ENCODE peak calls at places on chromosomes 7 and 10, in seven cellular contexts. One of them, this sample, is unnamed.
A peak's percentile ranks its signal among the peaks of the same experiment; 100 is the strongest.

GRCh38 chr7:24902276-24902675 is 77.7 kb downstream of the OSBPL3 start:
- DNase-seq in keratinocyte: no peak
- DNase-seq in NCI-H1092: no peak
- DNase-seq in EH: peak; percentile 54
- DNase-seq in posterior vena cava: no peak
- DNase-seq in iPS DF 19.7: no peak
- DNase-seq in T-helper 2 cell: no peak
- DNase-seq in this sample: no peak

GRCh38 chr10:93630609-93631320 is 18.4 kb downstream of the PDE6C start:
- DNase-seq in keratinocyte: no peak
- DNase-seq in NCI-H1092: no peak
- DNase-seq in EH: no peak
- DNase-seq in posterior vena cava: no peak
- DNase-seq in iPS DF 19.7: no peak
- DNase-seq in T-helper 2 cell: no peak
- DNase-seq in this sample: no peak

GRCh38 chr7:71851776-71852548 is 560.2 kb downstream of the CALN1 start:
- DNase-seq in keratinocyte: no peak
- DNase-seq in NCI-H1092: no peak
- DNase-seq in EH: no peak
- DNase-seq in posterior vena cava: no peak
- DNase-seq in iPS DF 19.7: no peak
- DNase-seq in T-helper 2 cell: no peak
- DNase-seq in this sample: no peak

GRCh38 chr10:84427903-84428650 is 99.7 kb downstream of the CCSER2 start:
- DNase-seq in keratinocyte: no peak
- DNase-seq in NCI-H1092: peak; percentile 7
- DNase-seq in EH: no peak
- DNase-seq in posterior vena cava: no peak
- DNase-seq in iPS DF 19.7: no peak
- DNase-seq in T-helper 2 cell: no peak
- DNase-seq in this sample: no peak

GRCh38 chr7:27219821-27220220 is 19.9 kb upstream of the HOXA13 start:
- DNase-seq in keratinocyte: no peak
- DNase-seq in NCI-H1092: no peak
- DNase-seq in EH: no peak
- DNase-seq in posterior vena cava: no peak
- DNase-seq in iPS DF 19.7: no peak
- DNase-seq in T-helper 2 cell: no peak
- DNase-seq in this sample: no peak

GRCh38 chr7:100170111-100170897 is 1.9 kb upstream of the GAL3ST4 start:
- DNase-seq in keratinocyte: no peak
- DNase-seq in NCI-H1092: no peak
- DNase-seq in EH: no peak
- DNase-seq in posterior vena cava: peak; percentile 70
- DNase-seq in iPS DF 19.7: no peak
- DNase-seq in T-helper 2 cell: no peak
- DNase-seq in this sample: no peak

GRCh38 chr10:689433-690226 is at the start of gene DIP2C:
- DNase-seq in keratinocyte: no peak
- DNase-seq in NCI-H1092: no peak
- DNase-seq in EH: peak; percentile 85
- DNase-seq in posterior vena cava: peak; percentile 91
- DNase-seq in iPS DF 19.7: no peak
- DNase-seq in T-helper 2 cell: no peak
- DNase-seq in this sample: peak; percentile 82

GRCh38 chr7:44066494-44067063 is 1.2 kb upstream of the PGAM2 start:
- DNase-seq in keratinocyte: no peak
- DNase-seq in NCI-H1092: no peak
- DNase-seq in EH: no peak
- DNase-seq in posterior vena cava: peak; percentile 82
- DNase-seq in iPS DF 19.7: no peak
- DNase-seq in T-helper 2 cell: no peak
- DNase-seq in this sample: peak; percentile 57

GRCh38 chr7:158867214-158867984 is 11.0 kb downstream of the DYNC2I1 start:
- DNase-seq in keratinocyte: no peak
- DNase-seq in NCI-H1092: no peak
- DNase-seq in EH: no peak
- DNase-seq in posterior vena cava: no peak
- DNase-seq in iPS DF 19.7: no peak
- DNase-seq in T-helper 2 cell: no peak
- DNase-seq in this sample: peak; percentile 49

GRCh38 chr7:157018328-157018996 is 8.0 kb upstream of the MNX1 start:
- DNase-seq in keratinocyte: no peak
- DNase-seq in NCI-H1092: no peak
- DNase-seq in EH: no peak
- DNase-seq in posterior vena cava: no peak
- DNase-seq in iPS DF 19.7: no peak
- DNase-seq in T-helper 2 cell: no peak
- DNase-seq in this sample: no peak

GRCh38 chr7:151806204-151806603 is 70.7 kb downstream of the PRKAG2 start:
- DNase-seq in keratinocyte: no peak
- DNase-seq in NCI-H1092: no peak
- DNase-seq in EH: no peak
- DNase-seq in posterior vena cava: peak; percentile 37
- DNase-seq in iPS DF 19.7: no peak
- DNase-seq in T-helper 2 cell: no peak
- DNase-seq in this sample: no peak

GRCh38 chr10:89115876-89116627 is 91.1 kb downstream of the CH25H start:
- DNase-seq in keratinocyte: peak; percentile 38
- DNase-seq in NCI-H1092: no peak
- DNase-seq in EH: peak; percentile 84
- DNase-seq in posterior vena cava: no peak
- DNase-seq in iPS DF 19.7: no peak
- DNase-seq in T-helper 2 cell: no peak
- DNase-seq in this sample: no peak

GRCh38 chr7:129479831-129480230 is 22.5 kb upstream of the SMKR1 start:
- DNase-seq in keratinocyte: no peak
- DNase-seq in NCI-H1092: no peak
- DNase-seq in EH: no peak
- DNase-seq in posterior vena cava: no peak
- DNase-seq in iPS DF 19.7: no peak
- DNase-seq in T-helper 2 cell: no peak
- DNase-seq in this sample: no peak

GRCh38 chr7:142535123-142535779 is 214.0 kb upstream of the PRSS1 start:
- DNase-seq in keratinocyte: peak; percentile 75
- DNase-seq in NCI-H1092: peak; percentile 7
- DNase-seq in EH: peak; percentile 92
- DNase-seq in posterior vena cava: peak; percentile 82
- DNase-seq in iPS DF 19.7: no peak
- DNase-seq in T-helper 2 cell: peak; percentile 13
- DNase-seq in this sample: peak; percentile 79

GRCh38 chr10:91632671-91633550 is at the start of gene PPP1R3C:
- DNase-seq in keratinocyte: peak; percentile 45
- DNase-seq in NCI-H1092: peak; percentile 72
- DNase-seq in EH: peak; percentile 96
- DNase-seq in posterior vena cava: peak; percentile 96
- DNase-seq in iPS DF 19.7: peak; percentile 40
- DNase-seq in T-helper 2 cell: peak; percentile 9
- DNase-seq in this sample: peak; percentile 91

GRCh38 chr7:116511552-116512523 is 12.3 kb downstream of the CAV2 start:
- DNase-seq in keratinocyte: no peak
- DNase-seq in NCI-H1092: no peak
- DNase-seq in EH: peak; percentile 81
- DNase-seq in posterior vena cava: no peak
- DNase-seq in iPS DF 19.7: no peak
- DNase-seq in T-helper 2 cell: no peak
- DNase-seq in this sample: peak; percentile 38

GRCh38 chr10:124213471-124213870 is 120.1 kb upstream of the CHST15 start:
- DNase-seq in keratinocyte: peak; percentile 55
- DNase-seq in NCI-H1092: no peak
- DNase-seq in EH: peak; percentile 78
- DNase-seq in posterior vena cava: no peak
- DNase-seq in iPS DF 19.7: no peak
- DNase-seq in T-helper 2 cell: no peak
- DNase-seq in this sample: no peak

GRCh38 chr7:113752689-113753088 is 166.1 kb downstream of the PPP1R3A start:
- DNase-seq in keratinocyte: no peak
- DNase-seq in NCI-H1092: no peak
- DNase-seq in EH: no peak
- DNase-seq in posterior vena cava: no peak
- DNase-seq in iPS DF 19.7: no peak
- DNase-seq in T-helper 2 cell: no peak
- DNase-seq in this sample: no peak

GRCh38 chr10:70726909-70727495 is 54.7 kb downstream of the ADAMTS14 start:
- DNase-seq in keratinocyte: no peak
- DNase-seq in NCI-H1092: no peak
- DNase-seq in EH: no peak
- DNase-seq in posterior vena cava: no peak
- DNase-seq in iPS DF 19.7: no peak
- DNase-seq in T-helper 2 cell: no peak
- DNase-seq in this sample: no peak

GRCh38 chr10:73159038-73159648 is 8.7 kb downstream of the ECD start:
- DNase-seq in keratinocyte: no peak
- DNase-seq in NCI-H1092: no peak
- DNase-seq in EH: peak; percentile 63
- DNase-seq in posterior vena cava: no peak
- DNase-seq in iPS DF 19.7: no peak
- DNase-seq in T-helper 2 cell: no peak
- DNase-seq in this sample: peak; percentile 44

GRCh38 chr10:3786295-3786981 is 1.4 kb upstream of the KLF6 start:
- DNase-seq in keratinocyte: no peak
- DNase-seq in NCI-H1092: no peak
- DNase-seq in EH: no peak
- DNase-seq in posterior vena cava: peak; percentile 81
- DNase-seq in iPS DF 19.7: no peak
- DNase-seq in T-helper 2 cell: no peak
- DNase-seq in this sample: peak; percentile 72

GRCh38 chr10:85600026-85600743 is 766.4 kb downstream of the GRID1 start:
- DNase-seq in keratinocyte: no peak
- DNase-seq in NCI-H1092: no peak
- DNase-seq in EH: no peak
- DNase-seq in posterior vena cava: no peak
- DNase-seq in iPS DF 19.7: no peak
- DNase-seq in T-helper 2 cell: no peak
- DNase-seq in this sample: no peak

GRCh38 chr10:47034511-47035051 is 123.4 kb downstream of the PTPN20 start:
- DNase-seq in keratinocyte: no peak
- DNase-seq in NCI-H1092: no peak
- DNase-seq in EH: no peak
- DNase-seq in posterior vena cava: peak; percentile 78
- DNase-seq in iPS DF 19.7: no peak
- DNase-seq in T-helper 2 cell: no peak
- DNase-seq in this sample: no peak

GRCh38 chr7:133730360-133730759 is 396.8 kb upstream of the LRGUK start:
- DNase-seq in keratinocyte: no peak
- DNase-seq in NCI-H1092: no peak
- DNase-seq in EH: peak; percentile 17
- DNase-seq in posterior vena cava: no peak
- DNase-seq in iPS DF 19.7: no peak
- DNase-seq in T-helper 2 cell: no peak
- DNase-seq in this sample: no peak

GRCh38 chr10:4062751-4063150 is 277.7 kb upstream of the KLF6 start:
- DNase-seq in keratinocyte: no peak
- DNase-seq in NCI-H1092: no peak
- DNase-seq in EH: no peak
- DNase-seq in posterior vena cava: no peak
- DNase-seq in iPS DF 19.7: no peak
- DNase-seq in T-helper 2 cell: no peak
- DNase-seq in this sample: no peak